ENCODE peak calls at places on chromosomes 5 and 9, in ten cellular contexts. B is BE2C; E is CD4-positive, alpha-beta memory T cell; D is left ventricle myocardium inferior; I is uterus; G is testis; Z is psoas muscle; N is colonic mucosa; P is right atrium auricular region; X is CD8-positive, alpha-beta memory T cell. R is an unnamed sample.

GRCh38 chr5:75335952-75336624 is 932 bp upstream of the HMGCR start:
- DNase-seq in P (no peak), N (peak; percentile 63), I (no peak), E (peak; percentile 43), Z (no peak), G (no peak), X (no peak), D (no peak), B (peak; percentile 61), R (no peak)

GRCh38 chr9:86854898-86855523 is 92.3 kb downstream of the GAS1 start:
- DNase-seq in D (no peak), P (no peak), N (no peak), X (no peak), I (peak; percentile 64), Z (no peak), B (no peak), G (peak; percentile 22), E (no peak), R (no peak)

GRCh38 chr5:18811616-18812015 is 1176.4 kb downstream of the CDH18 start:
- DNase-seq in D (no peak), P (no peak), B (no peak), G (no peak), N (no peak), I (no peak), E (no peak), X (no peak), Z (no peak), R (no peak)

GRCh38 chr5:59487838-59488729 is 405.4 kb downstream of the PDE4D start:
- DNase-seq in Z (no peak), I (no peak), P (no peak), D (no peak), G (no peak), E (no peak), B (no peak), X (no peak), N (no peak), R (no peak)

GRCh38 chr9:96874201-96874785 is 20.0 kb upstream of the ZNF782 start:
- DNase-seq in Z (no peak), E (no peak), D (no peak), X (no peak), N (no peak), P (no peak), G (no peak), I (no peak), B (no peak), R (no peak)

GRCh38 chr9:115008536-115008935 is 78.1 kb upstream of the TNFSF8 start:
- DNase-seq in I (no peak), E (no peak), D (no peak), P (no peak), Z (no peak), N (no peak), B (no peak), X (no peak), G (no peak), R (no peak)

GRCh38 chr9:113454914-113455761 is 8.4 kb upstream of the RGS3 start:
- DNase-seq in D (peak; percentile 48), P (peak; percentile 77), G (peak; percentile 72), E (no peak), Z (no peak), B (peak; percentile 48), I (peak; percentile 50), X (no peak), N (no peak), R (no peak)

GRCh38 chr5:34047147-34047546 is 4.1 kb upstream of the C1QTNF3 start:
- DNase-seq in Z (no peak), X (no peak), I (no peak), G (no peak), B (no peak), E (no peak), D (no peak), N (no peak), P (no peak), R (no peak)

GRCh38 chr9:72526901-72527800 is 5.7 kb downstream of the TMC1 start:
- DNase-seq in Z (peak; percentile 83), I (peak; percentile 79), P (peak; percentile 78), B (no peak), G (peak; percentile 78), E (peak; percentile 81), X (peak; percentile 86), N (peak; percentile 61), D (peak; percentile 42), R (peak; percentile 85)

GRCh38 chr5:38922199-38922598 is 76.4 kb downstream of the OSMR start:
- DNase-seq in X (peak; percentile 54), G (peak; percentile 78), P (no peak), B (peak; percentile 65), I (no peak), D (peak; percentile 43), N (peak; percentile 25), Z (no peak), E (peak; percentile 27), R (no peak)

GRCh38 chr5:96702503-96703383 is 40.6 kb downstream of the CAST start:
- DNase-seq in I (peak; percentile 96), E (peak; percentile 83), N (peak; percentile 93), P (peak; percentile 98), G (peak; percentile 97), X (peak; percentile 88), B (peak; percentile 94), Z (peak; percentile 98), D (peak; percentile 96), R (peak; percentile 97)

GRCh38 chr5:132180134-132180745 is 47.4 kb downstream of the P4HA2 start:
- DNase-seq in I (no peak), Z (no peak), D (no peak), N (peak; percentile 32), G (peak; percentile 22), E (peak; percentile 14), X (no peak), B (peak; percentile 29), P (no peak), R (no peak)

GRCh38 chr9:81832571-81833285 is 95.5 kb upstream of the SPATA31D4 start:
- DNase-seq in P (no peak), D (no peak), X (no peak), N (no peak), B (no peak), I (no peak), E (no peak), G (no peak), Z (no peak), R (no peak)

DNA sequence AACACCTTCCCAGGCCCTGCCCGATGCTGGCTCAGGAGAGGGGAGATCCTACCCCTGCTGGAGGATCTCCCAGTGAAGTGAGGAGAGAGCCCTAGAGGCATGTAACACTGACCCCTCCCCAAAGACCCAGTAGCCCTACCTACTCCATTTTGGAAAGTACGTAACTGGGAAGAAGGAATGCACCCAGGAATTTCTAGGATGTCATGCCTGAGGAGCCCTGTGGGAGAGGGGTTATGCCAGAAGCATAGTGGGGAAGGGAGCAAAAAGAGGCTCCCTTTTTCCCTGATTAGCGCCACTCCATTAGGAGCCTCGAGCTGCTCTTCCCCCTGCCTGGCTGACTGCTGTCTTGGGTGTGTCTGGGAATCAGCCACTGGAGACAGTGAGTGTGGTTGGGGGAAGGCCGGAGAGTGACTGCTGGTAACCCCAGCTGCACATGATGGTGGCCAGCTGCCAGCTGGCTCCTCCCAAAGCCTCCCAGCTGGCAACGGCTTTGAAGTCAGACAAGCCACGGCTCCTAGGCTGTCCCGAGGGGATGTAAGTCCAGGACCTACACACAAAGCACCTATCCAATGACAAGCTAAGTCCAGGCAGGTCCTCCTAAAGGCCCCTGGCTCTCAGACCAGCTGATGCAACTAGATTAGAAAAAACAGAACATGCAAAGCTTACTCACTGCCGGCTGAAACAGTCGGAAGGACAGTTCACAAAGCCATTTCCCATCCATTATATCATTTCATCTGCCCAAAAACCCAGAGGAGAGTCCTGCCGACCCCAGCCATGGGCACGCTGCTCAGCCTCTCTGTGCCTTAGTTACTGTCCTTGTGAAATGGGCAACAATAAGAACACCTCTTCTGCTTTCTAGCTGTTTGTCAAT is 136.5 kb upstream of the ABCA1 start:
- DNase-seq in N (peak; percentile 90), Z (peak; percentile 97), I (peak; percentile 88), G (peak; percentile 95), E (no peak), P (peak; percentile 95), D (peak; percentile 90), B (peak; percentile 97), X (no peak), R (peak; percentile 94)
- H3K4me3 ChIP-seq in N (no peak overlapping the region), Z (peak overlapping the region; percentile 33), I (no peak overlapping the region), G (no peak overlapping the region), E (no peak overlapping the region), P (no peak overlapping the region), D (peak overlapping the region; percentile 41), B (peak overlapping the region; percentile 9), X (no peak overlapping the region), R (no peak overlapping the region)

GRCh38 chr9:32376295-32376694 is 8.1 kb upstream of the ACO1 start:
- DNase-seq in P (no peak), E (no peak), B (no peak), X (no peak), I (no peak), G (no peak), N (no peak), D (no peak), Z (no peak), R (no peak)
- H3K4me1 ChIP-seq in P (peaks cover 10% of the 10 kb centered on the region), E (peaks cover 9% of the 10 kb centered on the region), B (no peaks in the 10 kb centered on the region), X (peaks cover 10% of the 10 kb centered on the region), I (no peaks in the 10 kb centered on the region), G (no peaks in the 10 kb centered on the region), N (no peaks in the 10 kb centered on the region), D (peaks cover 10% of the 10 kb centered on the region), Z (no peaks in the 10 kb centered on the region), R (no peaks in the 10 kb centered on the region)

GRCh38 chr9:37994639-37995347 is 74.2 kb downstream of the SHB start:
- DNase-seq in P (peak; percentile 89), N (peak; percentile 53), G (peak; percentile 79), I (peak; percentile 45), X (no peak), D (peak; percentile 83), E (no peak), Z (peak; percentile 93), B (peak; percentile 94), R (peak; percentile 81)
- H3K4me3 ChIP-seq in P (no peak overlapping the region), N (no peak overlapping the region), G (no peak overlapping the region), I (no peak overlapping the region), X (no peak overlapping the region), D (peak overlapping the region; percentile 26), E (no peak overlapping the region), Z (peak overlapping the region; percentile 29), B (peak overlapping the region; percentile 32), R (no peak overlapping the region)

GRCh38 chr9:135619599-135619886 is 19.8 kb downstream of the GLT6D1 start:
- DNase-seq in B (no peak), N (no peak), E (no peak), D (no peak), G (no peak), P (no peak), X (no peak), I (no peak), Z (no peak), R (no peak)

GRCh38 chr9:135618866-135619598 is 20.3 kb downstream of the GLT6D1 start:
- DNase-seq in B (no peak), G (peak; percentile 9), I (no peak), N (no peak), X (no peak), E (no peak), Z (no peak), D (no peak), P (peak; percentile 50), R (no peak)

GRCh38 chr9:135617991-135618411 is 21.3 kb downstream of the GLT6D1 start:
- DNase-seq in E (no peak), G (no peak), D (no peak), I (no peak), X (no peak), B (no peak), N (no peak), Z (no peak), P (peak; percentile 18), R (no peak)

GRCh38 chr9:135624282-135624681 is 15.1 kb downstream of the GLT6D1 start:
- DNase-seq in G (no peak), N (no peak), B (no peak), X (no peak), E (no peak), I (no peak), Z (no peak), P (no peak), D (no peak), R (no peak)

GRCh38 chr9:135622415-135623020 is 16.8 kb downstream of the GLT6D1 start:
- DNase-seq in P (no peak), B (no peak), D (no peak), Z (no peak), X (no peak), E (no peak), G (no peak), I (no peak), N (no peak), R (no peak)
- H3K4me1 ChIP-seq in P (no peaks in the 10 kb centered on the region), B (no peaks in the 10 kb centered on the region), D (no peaks in the 10 kb centered on the region), Z (no peaks in the 10 kb centered on the region), X (no peaks in the 10 kb centered on the region), E (no peaks in the 10 kb centered on the region), G (no peaks in the 10 kb centered on the region), I (no peaks in the 10 kb centered on the region), N (no peaks in the 10 kb centered on the region), R (no peaks in the 10 kb centered on the region)

R was measured in aorta.